ENCODE peak calls at places on chromosome 10, in ten cellular contexts. F is activated T-cell treated with anti-CD3 and anti-CD28 coated beads for 1 hour; W is effector memory CD8-positive, alpha-beta T cell; D is GM04504; V is glomerular endothelial cell; P is BJ; Y is fibroblast of the conjunctiva; C is endothelial cell; G is Caki2; L is left ventricle myocardium inferior. Q is an unnamed sample.

GRCh38 chr10:112842832-112843360 is 107.2 kb upstream of the TCF7L2 start:
- DNase-seq in P (no peak), G (peak), Y (no peak), D (no peak), C (no peak), V (no peak), W (no peak), F (no peak), L (no peak), Q (no peak)

GRCh38 chr10:67141300-67141699 is 215.5 kb downstream of the LRRTM3 start:
- DNase-seq in C (no peak), W (no peak), G (no peak), F (no peak), V (no peak), Y (no peak), P (no peak), D (no peak), L (no peak), Q (no peak)

GRCh38 chr10:116444527-116445142 is 17.0 kb downstream of the PNLIPRP3 start:
- DNase-seq in V (no peak), G (peak), Y (peak), C (peak), W (no peak), F (no peak), D (peak), L (no peak), P (no peak), Q (no peak)

GRCh38 chr10:47409171-47409865 is 25.2 kb upstream of the ZNF488 start:
- DNase-seq in D (no peak), F (no peak), G (no peak), Y (no peak), V (no peak), P (no peak), W (no peak), C (no peak), L (no peak), Q (no peak)

GRCh38 chr10:113746188-113746950 is 5.1 kb upstream of the PLEKHS1 start:
- DNase-seq in G (peak), P (peak), D (no peak), C (no peak), F (no peak), Y (no peak), L (no peak), V (no peak), W (no peak), Q (no peak)

GRCh38 chr10:122468220-122468922 is 7.0 kb downstream of the HTRA1 start:
- DNase-seq in D (no peak), L (no peak), W (no peak), V (no peak), Y (no peak), P (no peak), F (no peak), G (no peak), C (no peak), Q (no peak)

GRCh38 chr10:28177944-28178637 is 124.8 kb downstream of the MPP7 start:
- DNase-seq in D (no peak), G (no peak), Y (no peak), L (no peak), V (no peak), P (no peak), F (no peak), C (no peak), W (peak), Q (no peak)

GRCh38 chr10:554182-554848 is 135.2 kb downstream of the DIP2C start:
- DNase-seq in W (no peak), Y (no peak), F (no peak), D (no peak), P (no peak), C (no peak), G (no peak), V (peak), L (no peak), Q (no peak)